ENCODE peak calls at places on chromosomes 7 and 10, in eight cellular contexts. H is lower leg skin, B is epithelial cell of esophagus, S is WTC11, W is Calu3, A is GM13977, T is endodermal cell, Z is progenitor cell of endocrine pancreas. L is an unnamed sample.

GRCh38 chr7:30169585-30169978 is 34.8 kb downstream of the MTURN start:
- DNase-seq in H (no peak), B (no peak), S (no peak), W (no peak), A (no peak), T (no peak), Z (no peak), L (no peak)

GRCh38 chr7:140640727-140641531 is at the start of gene DENND2A:
- DNase-seq in H (peak), B (no peak), S (peak), W (no peak), A (peak), T (peak), Z (peak), L (no peak)

GRCh38 chr7:82429408-82429807 is 14.2 kb downstream of the CACNA2D1 start:
- DNase-seq in H (no peak), B (no peak), S (no peak), W (no peak), A (no peak), T (no peak), Z (no peak), L (no peak)

GRCh38 chr7:117124585-117125220 is 171.4 kb downstream of the ST7 start:
- DNase-seq in H (peak), B (peak), S (no peak), W (peak), A (peak), T (no peak), Z (no peak), L (peak)

GRCh38 chr10:86443069-86443468 is 76.5 kb upstream of the GRID1 start:
- DNase-seq in H (no peak), B (no peak), S (no peak), W (no peak), A (no peak), T (no peak), Z (no peak), L (no peak)

GRCh38 chr10:101050206-101051069 is 11.4 kb upstream of the KAZALD1 start:
- DNase-seq in H (peak), B (peak), S (peak), W (peak), A (peak), T (peak), Z (peak), L (peak)

GRCh38 chr10:50396491-50397311 is 145.4 kb upstream of the ASAH2 start:
- DNase-seq in H (no peak), B (peak), S (no peak), W (no peak), A (peak), T (no peak), Z (no peak), L (no peak)

GRCh38 chr7:35405461-35405860 is 151.6 kb upstream of the TBX20 start:
- DNase-seq in H (no peak), B (no peak), S (no peak), W (no peak), A (no peak), T (no peak), Z (no peak), L (peak)

GRCh38 chr7:134834689-134835462 is 55.4 kb downstream of the CALD1 start:
- DNase-seq in H (no peak), B (no peak), S (no peak), W (no peak), A (no peak), T (no peak), Z (no peak), L (no peak)

DNA sequence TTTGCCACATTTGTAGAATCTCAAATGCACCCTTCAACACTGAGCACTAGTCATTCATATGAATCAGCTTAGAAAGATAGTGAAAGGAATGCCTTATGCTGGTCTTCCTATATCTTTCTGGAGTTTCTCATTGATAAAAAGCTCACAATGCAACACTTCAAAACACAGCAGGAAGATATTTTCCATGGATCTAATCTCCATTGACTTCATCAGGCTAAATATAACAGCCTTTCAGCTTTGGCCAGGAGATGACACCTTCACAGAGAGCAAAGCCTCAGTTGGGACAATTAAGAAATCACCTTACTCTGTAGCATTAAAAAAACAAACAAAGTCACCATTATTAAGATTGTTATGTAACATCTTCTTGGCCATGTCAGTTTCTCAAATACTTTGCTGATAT is 6.7 kb downstream of the NRP1 start:
- DNase-seq in H (no peak), B (peak), S (no peak), W (no peak), A (no peak), T (peak), Z (no peak), L (peak)
- TF ChIP-seq CTCF in H (no peak), B (peak), S (no peak), W (no peak), A (no peak), T (peak), Z (peak), L (peak)

DNA sequence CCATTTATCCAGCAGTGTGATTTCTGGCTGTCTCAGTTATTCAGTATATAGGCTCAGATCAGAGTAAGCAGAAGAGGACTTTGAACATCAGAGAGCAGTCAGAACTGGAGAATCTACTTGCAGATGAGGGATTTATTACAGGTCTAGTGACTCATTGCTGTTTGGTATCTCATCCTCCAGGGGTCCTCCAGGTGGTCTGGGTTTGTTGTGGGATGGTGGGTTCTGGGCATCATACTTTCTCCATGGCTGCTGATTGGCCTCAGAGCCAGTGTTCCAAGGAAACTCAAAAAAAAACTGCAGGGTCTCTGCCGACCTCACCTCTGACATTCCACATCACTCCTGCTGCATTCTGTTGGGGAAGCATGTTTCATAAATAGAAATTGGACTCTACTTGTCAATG is 214.8 kb downstream of the CNTNAP2 start:
- DNase-seq in H (no peak), B (no peak), S (no peak), W (no peak), A (no peak), T (peak), Z (no peak), L (no peak)
- TF ChIP-seq CTCF in H (no peak), B (no peak), S (no peak), W (no peak), A (no peak), T (peak), Z (no peak), L (no peak)

GRCh38 chr7:137881607-137882260 is 35.0 kb upstream of the DGKI start:
- DNase-seq in H (no peak), B (no peak), S (no peak), W (no peak), A (no peak), T (no peak), Z (no peak), L (no peak)
- TF ChIP-seq CTCF in H (no peak), B (no peak), S (no peak), W (no peak), A (no peak), T (no peak), Z (no peak), L (no peak)

DNA sequence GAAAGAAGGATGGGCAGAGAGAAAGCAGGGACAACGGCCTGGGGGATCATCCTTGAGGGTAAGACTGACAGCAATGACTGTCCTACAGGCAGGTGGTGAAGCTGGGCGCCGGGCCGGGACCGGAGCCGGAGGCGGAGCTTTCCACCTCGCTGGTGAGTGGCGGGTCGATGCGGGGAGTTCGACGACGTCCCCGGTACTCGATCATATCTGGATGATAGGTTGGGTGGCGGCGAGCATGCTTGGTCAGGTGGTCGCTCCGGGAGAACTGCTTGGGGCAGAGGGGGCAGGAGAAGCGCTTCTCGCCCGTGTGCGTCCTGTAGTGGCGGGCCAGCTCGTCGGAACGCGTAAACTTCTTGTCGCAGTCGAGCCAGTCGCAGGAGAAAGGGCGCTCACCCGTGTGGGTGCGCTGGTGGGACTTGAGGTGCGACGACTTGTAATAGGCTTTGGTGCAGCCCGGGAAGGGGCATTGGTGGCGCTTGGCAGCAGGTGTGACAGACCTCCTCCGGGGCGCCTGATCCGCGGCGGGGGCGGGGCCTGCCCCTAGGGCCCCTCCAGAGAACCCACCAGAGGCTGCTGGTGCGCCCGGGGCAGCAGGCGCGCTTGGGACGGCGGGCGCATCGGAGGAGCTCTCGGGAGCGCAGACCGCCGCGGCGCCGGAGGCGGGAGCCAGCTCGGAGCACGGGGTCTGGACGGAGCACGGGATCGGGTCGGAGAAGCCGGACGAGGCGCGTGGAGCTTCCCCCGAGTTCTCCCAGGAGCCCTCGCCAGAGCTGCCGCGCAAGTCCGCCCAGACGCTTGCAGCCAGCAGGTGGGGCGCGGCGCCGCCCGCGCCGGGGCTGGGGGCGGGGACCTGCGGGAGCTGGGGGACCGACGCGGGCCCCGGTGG is 784 bp downstream of the KLF14 start:
- DNase-seq in H (peak), B (peak), S (peak), W (peak), A (peak), T (peak), Z (peak), L (no peak)
- TF ChIP-seq CTCF in H (no peak), B (no peak), S (no peak), W (no peak), A (peak), T (peak), Z (peak), L (no peak)

GRCh38 chr7:101614939-101615302 is 14.2 kb downstream of the MYL10 start:
- DNase-seq in H (no peak), B (peak), S (no peak), W (peak), A (no peak), T (peak), Z (no peak), L (peak)
- TF ChIP-seq CTCF in H (no peak), B (no peak), S (no peak), W (no peak), A (no peak), T (no peak), Z (no peak), L (no peak)

GRCh38 chr7:158228986-158229385 is 358.6 kb downstream of the PTPRN2 start:
- DNase-seq in H (no peak), B (no peak), S (no peak), W (no peak), A (no peak), T (peak), Z (no peak), L (peak)
- TF ChIP-seq CTCF in H (no peak), B (no peak), S (no peak), W (no peak), A (no peak), T (peak), Z (peak), L (no peak)

GRCh38 chr10:52729259-52730104 is 43.1 kb downstream of the MBL2 start:
- DNase-seq in H (no peak), B (peak), S (no peak), W (no peak), A (peak), T (no peak), Z (no peak), L (peak)
- TF ChIP-seq CTCF in H (no peak), B (peak), S (peak), W (peak), A (peak), T (peak), Z (peak), L (peak)

DNA sequence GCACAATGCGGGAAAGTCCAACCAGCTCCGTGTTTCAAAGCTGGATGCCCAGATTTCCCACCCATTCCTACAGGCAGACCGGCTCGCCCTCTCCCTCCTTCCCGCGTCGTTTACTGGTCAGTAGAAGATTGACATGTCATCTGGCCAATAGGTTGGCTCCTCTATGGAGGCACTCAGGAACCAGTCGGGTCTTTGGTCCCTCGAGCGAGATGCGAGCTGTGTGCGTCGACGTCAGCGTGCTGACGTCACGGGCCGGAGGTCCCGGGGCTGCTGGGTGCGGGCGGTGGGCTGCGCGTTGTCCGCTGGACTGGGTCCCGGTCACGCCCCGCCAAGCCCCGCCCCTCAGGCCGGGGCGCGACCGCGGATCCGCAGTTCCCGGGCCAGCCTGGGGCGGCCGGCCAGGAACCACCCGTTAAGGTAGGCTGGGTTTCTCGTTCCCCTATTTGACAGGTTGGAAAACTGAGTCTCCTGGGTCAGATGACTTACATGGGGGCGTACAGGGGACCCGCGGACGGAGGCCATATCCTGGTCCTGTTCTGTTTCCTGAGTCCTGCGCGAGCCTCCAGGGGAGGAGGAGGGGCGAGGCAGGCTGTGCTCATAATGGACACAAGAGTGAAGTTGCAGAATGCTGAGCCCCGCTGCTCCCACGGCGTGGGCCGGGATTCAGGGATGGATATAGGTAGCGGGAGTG is at the start of gene STARD3NL:
- DNase-seq in H (peak), B (peak), S (peak), W (peak), A (peak), T (peak), Z (peak), L (peak)
- TF ChIP-seq CTCF in H (no peak), B (peak), S (no peak), W (no peak), A (no peak), T (peak), Z (peak), L (no peak)

L was measured in MCF 10A.